ENCODE peak calls at places on chromosomes 4 and X, in five cellular contexts. One of them, this sample, is unnamed.

GRCh38 chrX:105636667-105637066 is 185.7 kb upstream of the NRK start:
- DNase-seq in endodermal cell: peak
- DNase-seq in body of pancreas: no peak
- DNase-seq in fibroblast of mammary gland: peak
- DNase-seq in lower leg skin: no peak
- DNase-seq in this sample: no peak

GRCh38 chr4:115514675-115515074 is 401.3 kb upstream of the NDST4 start:
- DNase-seq in endodermal cell: no peak
- DNase-seq in body of pancreas: no peak
- DNase-seq in fibroblast of mammary gland: no peak
- DNase-seq in lower leg skin: no peak
- DNase-seq in this sample: no peak

GRCh38 chrX:104284407-104285000 is 29.8 kb upstream of the ESX1 start:
- DNase-seq in endodermal cell: no peak
- DNase-seq in body of pancreas: no peak
- DNase-seq in fibroblast of mammary gland: peak
- DNase-seq in lower leg skin: no peak
- DNase-seq in this sample: no peak

GRCh38 chrX:105706041-105706440 is 116.3 kb upstream of the NRK start:
- DNase-seq in endodermal cell: no peak
- DNase-seq in body of pancreas: no peak
- DNase-seq in fibroblast of mammary gland: peak
- DNase-seq in lower leg skin: no peak
- DNase-seq in this sample: peak

GRCh38 chr4:2882341-2882740 is 38.7 kb downstream of the ADD1 start:
- DNase-seq in endodermal cell: no peak
- DNase-seq in body of pancreas: no peak
- DNase-seq in fibroblast of mammary gland: no peak
- DNase-seq in lower leg skin: no peak
- DNase-seq in this sample: no peak

GRCh38 chr4:15792974-15793373 is 14.8 kb downstream of the CD38 start:
- DNase-seq in endodermal cell: no peak
- DNase-seq in body of pancreas: no peak
- DNase-seq in fibroblast of mammary gland: no peak
- DNase-seq in lower leg skin: no peak
- DNase-seq in this sample: no peak

GRCh38 chr4:34732579-34732978 is 1511.7 kb downstream of the ARAP2 start:
- DNase-seq in endodermal cell: no peak
- DNase-seq in body of pancreas: no peak
- DNase-seq in fibroblast of mammary gland: no peak
- DNase-seq in lower leg skin: no peak
- DNase-seq in this sample: no peak

GRCh38 chr4:1619151-1619672 is 64.9 kb downstream of the FAM53A start:
- DNase-seq in endodermal cell: no peak
- DNase-seq in body of pancreas: no peak
- DNase-seq in fibroblast of mammary gland: no peak
- DNase-seq in lower leg skin: no peak
- DNase-seq in this sample: no peak

GRCh38 chrX:86051741-86052140 is 4.4 kb upstream of the CHM start:
- DNase-seq in endodermal cell: no peak
- DNase-seq in body of pancreas: no peak
- DNase-seq in fibroblast of mammary gland: no peak
- DNase-seq in lower leg skin: no peak
- DNase-seq in this sample: no peak

GRCh38 chr4:3234171-3235029 is 14.6 kb upstream of the MSANTD1 start:
- DNase-seq in endodermal cell: no peak
- DNase-seq in body of pancreas: no peak
- DNase-seq in fibroblast of mammary gland: no peak
- DNase-seq in lower leg skin: no peak
- DNase-seq in this sample: no peak

GRCh38 chr4:1505511-1506451 is 99.5 kb upstream of the NKX1-1 start:
- DNase-seq in endodermal cell: peak
- DNase-seq in body of pancreas: no peak
- DNase-seq in fibroblast of mammary gland: no peak
- DNase-seq in lower leg skin: peak
- DNase-seq in this sample: no peak

GRCh38 chr4:10089346-10089745 is 27.3 kb downstream of the WDR1 start:
- DNase-seq in endodermal cell: peak
- DNase-seq in body of pancreas: peak
- DNase-seq in fibroblast of mammary gland: no peak
- DNase-seq in lower leg skin: no peak
- DNase-seq in this sample: no peak

GRCh38 chr4:173025131-173025530 is 143.5 kb upstream of the GALNT7 start:
- DNase-seq in endodermal cell: peak
- DNase-seq in body of pancreas: peak
- DNase-seq in fibroblast of mammary gland: peak
- DNase-seq in lower leg skin: no peak
- DNase-seq in this sample: peak

GRCh38 chrX:72029473-72030411 is 102.0 kb downstream of the RTL5 start:
- DNase-seq in endodermal cell: peak
- DNase-seq in body of pancreas: no peak
- DNase-seq in fibroblast of mammary gland: peak
- DNase-seq in lower leg skin: peak
- DNase-seq in this sample: peak

GRCh38 chrX:118594697-118595420 is 99.2 kb downstream of the DOCK11 start:
- DNase-seq in endodermal cell: no peak
- DNase-seq in body of pancreas: no peak
- DNase-seq in fibroblast of mammary gland: no peak
- DNase-seq in lower leg skin: no peak
- DNase-seq in this sample: peak

GRCh38 chr4:80336582-80336981 is 1.1 kb downstream of the CFAP299 start:
- DNase-seq in endodermal cell: peak
- DNase-seq in body of pancreas: peak
- DNase-seq in fibroblast of mammary gland: peak
- DNase-seq in lower leg skin: no peak
- DNase-seq in this sample: peak

GRCh38 chr4:67721770-67722597 is 21.0 kb upstream of the UBA6 start:
- DNase-seq in endodermal cell: peak
- DNase-seq in body of pancreas: no peak
- DNase-seq in fibroblast of mammary gland: peak
- DNase-seq in lower leg skin: no peak
- DNase-seq in this sample: peak

GRCh38 chrX:87634361-87634760 is 116.8 kb downstream of the KLHL4 start:
- DNase-seq in endodermal cell: no peak
- DNase-seq in body of pancreas: no peak
- DNase-seq in fibroblast of mammary gland: no peak
- DNase-seq in lower leg skin: no peak
- DNase-seq in this sample: peak

GRCh38 chr4:145736241-145736831 is 56.4 kb downstream of the C4orf51 start:
- DNase-seq in endodermal cell: peak
- DNase-seq in body of pancreas: peak
- DNase-seq in fibroblast of mammary gland: peak
- DNase-seq in lower leg skin: no peak
- DNase-seq in this sample: peak

GRCh38 chr4:186726440-186727148 is 2.9 kb upstream of the FAT1 start:
- DNase-seq in endodermal cell: peak
- DNase-seq in body of pancreas: peak
- DNase-seq in fibroblast of mammary gland: peak
- DNase-seq in lower leg skin: peak
- DNase-seq in this sample: peak

GRCh38 chr4:186724048-186724860 is 598 bp upstream of the FAT1 start:
- DNase-seq in endodermal cell: peak
- DNase-seq in body of pancreas: peak
- DNase-seq in fibroblast of mammary gland: peak
- DNase-seq in lower leg skin: no peak
- DNase-seq in this sample: no peak

GRCh38 chr4:186724861-186725419 is 1.3 kb upstream of the FAT1 start:
- DNase-seq in endodermal cell: peak
- DNase-seq in body of pancreas: peak
- DNase-seq in fibroblast of mammary gland: peak
- DNase-seq in lower leg skin: no peak
- DNase-seq in this sample: peak

GRCh38 chr4:186726150-186726439 is 2.4 kb upstream of the FAT1 start:
- DNase-seq in endodermal cell: no peak
- DNase-seq in body of pancreas: no peak
- DNase-seq in fibroblast of mammary gland: no peak
- DNase-seq in lower leg skin: no peak
- DNase-seq in this sample: no peak

GRCh38 chr4:186725422-186726149 is 1.9 kb upstream of the FAT1 start:
- DNase-seq in endodermal cell: peak
- DNase-seq in body of pancreas: peak
- DNase-seq in fibroblast of mammary gland: peak
- DNase-seq in lower leg skin: peak
- DNase-seq in this sample: peak
- TF ChIP-seq CTCF in endodermal cell: peak
- TF ChIP-seq CTCF in body of pancreas: peak
- TF ChIP-seq CTCF in fibroblast of mammary gland: peak
- TF ChIP-seq CTCF in lower leg skin: no peak
- TF ChIP-seq CTCF in this sample: peak

GRCh38 chr4:55125087-55125721 is at the start of gene KDR:
- DNase-seq in endodermal cell: peak
- DNase-seq in body of pancreas: no peak
- DNase-seq in fibroblast of mammary gland: peak
- DNase-seq in lower leg skin: peak
- DNase-seq in this sample: peak

GRCh38 chr4:55122235-55122634 is 3.2 kb downstream of the KDR start:
- DNase-seq in endodermal cell: no peak
- DNase-seq in body of pancreas: no peak
- DNase-seq in fibroblast of mammary gland: no peak
- DNase-seq in lower leg skin: no peak
- DNase-seq in this sample: no peak

GRCh38 chr4:55123791-55124190 is 1.6 kb downstream of the KDR start:
- DNase-seq in endodermal cell: no peak
- DNase-seq in body of pancreas: no peak
- DNase-seq in fibroblast of mammary gland: no peak
- DNase-seq in lower leg skin: no peak
- DNase-seq in this sample: no peak

GRCh38 chr4:55125763-55126541 is 557 bp upstream of the KDR start:
- DNase-seq in endodermal cell: peak
- DNase-seq in body of pancreas: no peak
- DNase-seq in fibroblast of mammary gland: peak
- DNase-seq in lower leg skin: no peak
- DNase-seq in this sample: peak

GRCh38 chr4:55124337-55125076 is 888 bp downstream of the KDR start:
- DNase-seq in endodermal cell: peak
- DNase-seq in body of pancreas: no peak
- DNase-seq in fibroblast of mammary gland: peak
- DNase-seq in lower leg skin: no peak
- DNase-seq in this sample: peak
- H3K4me3 ChIP-seq in endodermal cell: peak
- H3K4me3 ChIP-seq in body of pancreas: no peak
- H3K4me3 ChIP-seq in fibroblast of mammary gland: peak
- H3K4me3 ChIP-seq in lower leg skin: peak
- H3K4me3 ChIP-seq in this sample: peak

GRCh38 chr4:20317424-20317985 is 65.8 kb downstream of the SLIT2 start:
- DNase-seq in endodermal cell: no peak
- DNase-seq in body of pancreas: no peak
- DNase-seq in fibroblast of mammary gland: no peak
- DNase-seq in lower leg skin: no peak
- DNase-seq in this sample: no peak

GRCh38 chr4:20318899-20319291 is 67.2 kb downstream of the SLIT2 start:
- DNase-seq in endodermal cell: no peak
- DNase-seq in body of pancreas: no peak
- DNase-seq in fibroblast of mammary gland: no peak
- DNase-seq in lower leg skin: no peak
- DNase-seq in this sample: no peak

GRCh38 chr4:20318011-20318898 is 66.5 kb downstream of the SLIT2 start:
- DNase-seq in endodermal cell: no peak
- DNase-seq in body of pancreas: no peak
- DNase-seq in fibroblast of mammary gland: peak
- DNase-seq in lower leg skin: no peak
- DNase-seq in this sample: no peak

GRCh38 chr4:20311863-20312262 is 60.2 kb downstream of the SLIT2 start:
- DNase-seq in endodermal cell: no peak
- DNase-seq in body of pancreas: no peak
- DNase-seq in fibroblast of mammary gland: no peak
- DNase-seq in lower leg skin: no peak
- DNase-seq in this sample: no peak

GRCh38 chr4:20313237-20314030 is 61.7 kb downstream of the SLIT2 start:
- DNase-seq in endodermal cell: peak
- DNase-seq in body of pancreas: peak
- DNase-seq in fibroblast of mammary gland: no peak
- DNase-seq in lower leg skin: no peak
- DNase-seq in this sample: no peak
- TF ChIP-seq CTCF in endodermal cell: peak
- TF ChIP-seq CTCF in body of pancreas: no peak
- TF ChIP-seq CTCF in fibroblast of mammary gland: no peak
- TF ChIP-seq CTCF in lower leg skin: no peak
- TF ChIP-seq CTCF in this sample: no peak

DNA sequence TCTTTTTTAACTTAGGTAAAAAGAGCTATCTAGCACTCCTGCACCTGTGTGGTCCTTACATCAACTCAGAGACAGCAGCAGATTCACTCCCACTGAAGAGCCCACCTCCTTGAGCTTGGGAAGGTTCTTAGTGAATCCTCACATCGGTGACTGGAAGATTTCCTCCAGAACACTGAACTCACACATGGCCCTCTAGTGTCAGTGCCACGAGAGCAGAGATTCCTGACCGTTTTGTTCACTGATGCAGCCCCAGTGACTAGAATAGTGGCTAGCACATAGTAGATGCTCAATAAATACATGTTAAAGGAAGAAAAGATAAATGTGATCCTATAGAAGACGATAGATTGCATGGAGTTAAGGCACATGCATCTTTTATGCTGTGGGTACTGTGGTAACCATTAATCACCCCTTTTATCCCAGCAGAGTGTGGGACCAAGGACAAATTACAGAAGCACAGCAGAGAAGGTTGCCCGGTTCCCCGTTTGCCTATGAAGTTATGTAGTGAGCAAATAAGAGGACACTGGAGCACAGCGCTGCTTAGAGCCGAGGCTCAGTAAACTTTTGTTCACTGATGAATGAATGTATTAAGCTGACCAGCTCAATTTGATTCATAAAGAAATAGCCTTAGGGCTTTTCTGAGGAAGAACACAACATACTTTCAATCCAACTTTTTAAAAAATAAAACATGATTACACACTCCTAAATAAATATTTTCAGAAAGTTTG is 8.7 kb downstream of the GASK1B start:
- DNase-seq in endodermal cell: no peak
- DNase-seq in body of pancreas: no peak
- DNase-seq in fibroblast of mammary gland: peak
- DNase-seq in lower leg skin: no peak
- DNase-seq in this sample: peak
- H3K4me3 ChIP-seq in endodermal cell: no peak
- H3K4me3 ChIP-seq in body of pancreas: no peak
- H3K4me3 ChIP-seq in fibroblast of mammary gland: no peak
- H3K4me3 ChIP-seq in lower leg skin: no peak
- H3K4me3 ChIP-seq in this sample: no peak

GRCh38 chr4:70187216-70187615 is 8.3 kb upstream of the ODAM start:
- DNase-seq in endodermal cell: no peak
- DNase-seq in body of pancreas: no peak
- DNase-seq in fibroblast of mammary gland: no peak
- DNase-seq in lower leg skin: no peak
- DNase-seq in this sample: no peak

GRCh38 chr4:70183168-70183939 is 12.2 kb upstream of the ODAM start:
- DNase-seq in endodermal cell: peak
- DNase-seq in body of pancreas: peak
- DNase-seq in fibroblast of mammary gland: peak
- DNase-seq in lower leg skin: no peak
- DNase-seq in this sample: peak

GRCh38 chr4:70182517-70183167 is 12.9 kb upstream of the ODAM start:
- DNase-seq in endodermal cell: no peak
- DNase-seq in body of pancreas: no peak
- DNase-seq in fibroblast of mammary gland: no peak
- DNase-seq in lower leg skin: no peak
- DNase-seq in this sample: no peak

GRCh38 chr4:70178075-70178660 is 17.4 kb upstream of the ODAM start:
- DNase-seq in endodermal cell: no peak
- DNase-seq in body of pancreas: no peak
- DNase-seq in fibroblast of mammary gland: no peak
- DNase-seq in lower leg skin: no peak
- DNase-seq in this sample: no peak

GRCh38 chr4:70183940-70184246 is 11.6 kb upstream of the ODAM start:
- DNase-seq in endodermal cell: no peak
- DNase-seq in body of pancreas: no peak
- DNase-seq in fibroblast of mammary gland: no peak
- DNase-seq in lower leg skin: no peak
- DNase-seq in this sample: no peak
- TF ChIP-seq CTCF in endodermal cell: peak
- TF ChIP-seq CTCF in body of pancreas: peak
- TF ChIP-seq CTCF in fibroblast of mammary gland: no peak
- TF ChIP-seq CTCF in lower leg skin: no peak
- TF ChIP-seq CTCF in this sample: no peak